ENCODE peak calls at places on chromosomes 2 and 18, in six cellular contexts. Q, L, J, S, I and O are unnamed samples.

GRCh38 chr18:71784777-71785176 is 759.4 kb downstream of the CBLN2 start:
- DNase-seq in Q (no peak), L (no peak), J (no peak), S (no peak), I (peak), O (peak)

GRCh38 chr2:46296840-46297545 is at the start of gene EPAS1:
- DNase-seq in Q (peak), L (peak), J (peak), S (peak), I (peak), O (peak)

GRCh38 chr2:240532032-240532775 is 25.6 kb downstream of the ANKMY1 start:
- DNase-seq in Q (no peak), L (no peak), J (no peak), S (no peak), I (no peak), O (no peak)

GRCh38 chr2:15271941-15272340 is 289.2 kb downstream of the NBAS start:
- DNase-seq in Q (no peak), L (no peak), J (no peak), S (no peak), I (no peak), O (no peak)

GRCh38 chr2:197556456-197556855 is 40.6 kb downstream of the MOB4 start:
- DNase-seq in Q (no peak), L (no peak), J (no peak), S (no peak), I (peak), O (no peak)

GRCh38 chr2:101704816-101705565 is 7.5 kb downstream of the MAP4K4 start:
- DNase-seq in Q (no peak), L (no peak), J (no peak), S (no peak), I (no peak), O (no peak)

GRCh38 chr2:183038341-183039300 is at the start of gene NCKAP1:
- DNase-seq in Q (no peak), L (peak), J (peak), S (peak), I (no peak), O (peak)

GRCh38 chr2:29235411-29235810 is 120.2 kb downstream of the CLIP4 start:
- DNase-seq in Q (no peak), L (no peak), J (no peak), S (no peak), I (no peak), O (no peak)

GRCh38 chr18:32301976-32302743 is 112.3 kb downstream of the MEP1B start:
- DNase-seq in Q (no peak), L (no peak), J (no peak), S (peak), I (no peak), O (no peak)

GRCh38 chr18:7034924-7035323 is 82.7 kb downstream of the LAMA1 start:
- DNase-seq in Q (no peak), L (no peak), J (no peak), S (no peak), I (no peak), O (no peak)

GRCh38 chr2:106552966-106553365 is 65.8 kb downstream of the CD8B2 start:
- DNase-seq in Q (no peak), L (no peak), J (no peak), S (no peak), I (no peak), O (no peak)

GRCh38 chr2:224206816-224207215 is 167.7 kb upstream of the SERPINE2 start:
- DNase-seq in Q (no peak), L (no peak), J (no peak), S (no peak), I (no peak), O (no peak)

GRCh38 chr2:190328748-190329147 is 9.1 kb upstream of the HIBCH start:
- DNase-seq in Q (no peak), L (no peak), J (no peak), S (no peak), I (no peak), O (no peak)